ENCODE peak calls at places on chromosomes 4 and X, in five cellular contexts. One of them, this sample, is unnamed.
A peak's percentile ranks its signal among the peaks of the same experiment; 100 is the strongest.

GRCh38 chr4:159279084-159279483 is 176.2 kb downstream of the RAPGEF2 start:
- DNase-seq in GM12878: no peak
- DNase-seq in K562: no peak
- DNase-seq in SK-N-SH: no peak
- DNase-seq in HepG2: no peak
- DNase-seq in this sample: no peak

GRCh38 chr4:87097075-87097474 is 123.3 kb downstream of the KLHL8 start:
- DNase-seq in SK-N-SH: no peak
- DNase-seq in K562: peak; percentile 61
- DNase-seq in GM12878: no peak
- DNase-seq in HepG2: no peak
- DNase-seq in this sample: no peak

GRCh38 chr4:123786955-123787354 is 390.4 kb downstream of the SPRY1 start:
- DNase-seq in GM12878: no peak
- DNase-seq in K562: no peak
- DNase-seq in HepG2: no peak
- DNase-seq in SK-N-SH: no peak
- DNase-seq in this sample: no peak

GRCh38 chr4:113810906-113811305 is 49.4 kb upstream of the CAMK2D start:
- DNase-seq in GM12878: no peak
- DNase-seq in SK-N-SH: no peak
- DNase-seq in K562: no peak
- DNase-seq in HepG2: no peak
- DNase-seq in this sample: no peak

GRCh38 chr4:6372649-6373525 is 99.5 kb downstream of the PPP2R2C start:
- DNase-seq in SK-N-SH: peak; percentile 83
- DNase-seq in K562: peak; percentile 62
- DNase-seq in GM12878: peak; percentile 5
- DNase-seq in HepG2: peak; percentile 35
- DNase-seq in this sample: peak; percentile 72

GRCh38 chr4:140645614-140646412 is 77.1 kb upstream of the UCP1 start:
- DNase-seq in SK-N-SH: no peak
- DNase-seq in HepG2: peak; percentile 49
- DNase-seq in K562: no peak
- DNase-seq in GM12878: no peak
- DNase-seq in this sample: no peak

GRCh38 chr4:108375434-108375833 is 206.7 kb upstream of the LEF1 start:
- DNase-seq in HepG2: no peak
- DNase-seq in SK-N-SH: no peak
- DNase-seq in GM12878: no peak
- DNase-seq in K562: no peak
- DNase-seq in this sample: no peak

GRCh38 chr4:165563851-165564250 is 185.0 kb downstream of the CPE start:
- DNase-seq in GM12878: no peak
- DNase-seq in SK-N-SH: no peak
- DNase-seq in K562: no peak
- DNase-seq in HepG2: no peak
- DNase-seq in this sample: no peak

GRCh38 chr4:151921811-151922210 is 161.0 kb upstream of the GATB start:
- DNase-seq in K562: no peak
- DNase-seq in HepG2: no peak
- DNase-seq in SK-N-SH: no peak
- DNase-seq in GM12878: no peak
- DNase-seq in this sample: no peak

GRCh38 chrX:40307871-40308270 is 210.1 kb upstream of the BCOR start:
- DNase-seq in GM12878: no peak
- DNase-seq in HepG2: no peak
- DNase-seq in K562: no peak
- DNase-seq in SK-N-SH: no peak
- DNase-seq in this sample: no peak

GRCh38 chrX:147376601-147377387 is 534.9 kb upstream of the FMR1 start:
- DNase-seq in GM12878: no peak
- DNase-seq in K562: no peak
- DNase-seq in SK-N-SH: no peak
- DNase-seq in HepG2: no peak
- DNase-seq in this sample: no peak

GRCh38 chr4:1051472-1051871 is 40.0 kb downstream of the FGFRL1 start:
- DNase-seq in K562: no peak
- DNase-seq in SK-N-SH: no peak
- DNase-seq in HepG2: no peak
- DNase-seq in GM12878: no peak
- DNase-seq in this sample: no peak

GRCh38 chr4:100948911-100949310 is 398.4 kb downstream of the PPP3CA start:
- DNase-seq in SK-N-SH: no peak
- DNase-seq in HepG2: no peak
- DNase-seq in GM12878: no peak
- DNase-seq in K562: no peak
- DNase-seq in this sample: no peak

GRCh38 chrX:132022115-132022862 is 813 bp upstream of the STK26 start:
- DNase-seq in SK-N-SH: peak; percentile 19
- DNase-seq in K562: peak; percentile 54
- DNase-seq in HepG2: peak; percentile 2
- DNase-seq in GM12878: no peak
- DNase-seq in this sample: no peak

GRCh38 chr4:89263265-89263664 is 44.3 kb downstream of the GPRIN3 start:
- DNase-seq in HepG2: no peak
- DNase-seq in K562: no peak
- DNase-seq in SK-N-SH: no peak
- DNase-seq in GM12878: no peak
- DNase-seq in this sample: no peak

GRCh38 chrX:115719171-115719570 is 158.2 kb downstream of the PLS3 start:
- DNase-seq in SK-N-SH: no peak
- DNase-seq in GM12878: no peak
- DNase-seq in K562: no peak
- DNase-seq in HepG2: no peak
- DNase-seq in this sample: no peak

GRCh38 chr4:150583287-150584197 is 1.6 kb downstream of the MAB21L2 start:
- DNase-seq in GM12878: no peak
- DNase-seq in HepG2: no peak
- DNase-seq in K562: no peak
- DNase-seq in SK-N-SH: peak; percentile 59
- DNase-seq in this sample: no peak
- TF ChIP-seq FOXM1 in GM12878: no peak
- TF ChIP-seq FOXM1 in HepG2: no peak
- TF ChIP-seq FOXM1 in K562: no peak
- TF ChIP-seq FOXM1 in SK-N-SH: no peak
- TF ChIP-seq FOXM1 in this sample: no peak

DNA sequence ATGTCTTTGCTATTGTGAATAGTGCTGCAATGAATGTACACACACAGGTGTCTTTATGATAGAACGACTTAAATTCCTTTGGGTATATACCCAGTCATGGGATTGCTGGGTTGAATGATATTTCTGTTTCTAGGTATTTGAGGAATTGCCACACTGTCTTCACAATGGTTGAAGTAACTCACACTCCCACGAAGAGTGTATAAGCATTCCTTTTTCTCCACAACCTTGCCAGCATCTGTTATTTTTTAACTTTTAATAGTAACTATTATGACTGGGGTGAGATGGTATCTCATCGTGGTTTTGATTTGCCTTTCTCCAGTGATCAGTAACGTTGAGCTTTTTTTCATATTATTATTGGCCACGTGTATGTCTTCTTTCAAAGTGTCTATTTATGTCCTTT is 17.6 kb upstream of the DCUN1D4 start:
- DNase-seq in GM12878: no peak
- DNase-seq in HepG2: no peak
- DNase-seq in K562: no peak
- DNase-seq in SK-N-SH: no peak
- DNase-seq in this sample: no peak
- TF ChIP-seq FOXM1 in GM12878: no peak
- TF ChIP-seq FOXM1 in HepG2: no peak
- TF ChIP-seq FOXM1 in K562: no peak
- TF ChIP-seq FOXM1 in SK-N-SH: no peak
- TF ChIP-seq FOXM1 in this sample: no peak

GRCh38 chr4:77156533-77156911 is 485 bp upstream of the CCNG2 start:
- DNase-seq in SK-N-SH: peak; percentile 91
- DNase-seq in GM12878: peak; percentile 98
- DNase-seq in HepG2: peak; percentile 99
- DNase-seq in K562: peak; percentile 98
- DNase-seq in this sample: peak; percentile 95
- TF ChIP-seq FOXM1 in SK-N-SH: no peak
- TF ChIP-seq FOXM1 in GM12878: no peak
- TF ChIP-seq FOXM1 in HepG2: no peak
- TF ChIP-seq FOXM1 in K562: no peak
- TF ChIP-seq FOXM1 in this sample: no peak

DNA sequence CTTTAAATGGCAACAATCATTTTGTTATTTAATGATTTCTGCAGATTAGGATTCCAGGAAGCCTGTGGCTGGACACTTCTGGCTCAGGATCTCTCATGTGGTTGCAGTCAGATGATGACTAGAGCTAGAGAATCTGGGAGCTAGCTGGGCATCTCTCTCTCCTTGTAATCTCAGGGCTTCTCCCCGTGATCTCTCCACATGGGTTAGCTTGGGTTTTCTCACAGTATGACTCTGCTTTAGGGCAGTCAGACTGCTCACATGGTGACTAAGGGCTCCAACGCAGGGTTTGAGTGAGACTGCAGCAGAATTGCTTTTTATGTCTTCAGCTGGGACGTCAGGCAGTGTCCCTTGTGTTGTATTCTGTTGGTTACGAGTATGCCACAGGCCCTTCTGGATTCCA is 361.4 kb downstream of the CBLL2 start:
- DNase-seq in GM12878: no peak
- DNase-seq in HepG2: no peak
- DNase-seq in K562: no peak
- DNase-seq in SK-N-SH: no peak
- DNase-seq in this sample: no peak
- TF ChIP-seq FOXM1 in GM12878: no peak
- TF ChIP-seq FOXM1 in HepG2: no peak
- TF ChIP-seq FOXM1 in K562: no peak
- TF ChIP-seq FOXM1 in SK-N-SH: no peak
- TF ChIP-seq FOXM1 in this sample: no peak

GRCh38 chr4:75907956-75908355 is 5.7 kb upstream of the PPEF2 start:
- DNase-seq in GM12878: no peak
- DNase-seq in K562: no peak
- DNase-seq in SK-N-SH: no peak
- DNase-seq in HepG2: no peak
- DNase-seq in this sample: no peak
- TF ChIP-seq FOXM1 in GM12878: no peak
- TF ChIP-seq FOXM1 in K562: no peak
- TF ChIP-seq FOXM1 in SK-N-SH: no peak
- TF ChIP-seq FOXM1 in HepG2: no peak
- TF ChIP-seq FOXM1 in this sample: no peak